ENCODE peak calls at places on chromosomes 3 and 15, in five cellular contexts. C is neural progenitor cell, W is endothelial cell of umbilical vein, Y is neuronal stem cell, V is adipocyte. J is an unnamed sample.

GRCh38 chr3:79761441-79761840 is 6.4 kb downstream of the ROBO1 start:
- DNase-seq in V (no peak), C (no peak), W (no peak), Y (no peak), J (no peak)

GRCh38 chr3:44031387-44032380 is 210.0 kb upstream of the TOPAZ1 start:
- DNase-seq in Y (no peak), C (no peak), V (no peak), W (no peak), J (no peak)

GRCh38 chr3:136949146-136949545 is 8.6 kb upstream of the IL20RB start:
- DNase-seq in C (no peak), W (peak; percentile 63), V (no peak), Y (no peak), J (no peak)

GRCh38 chr15:43225201-43225949 is 4.6 kb upstream of the EPB42 start:
- DNase-seq in V (peak; percentile 84), W (peak; percentile 56), C (peak; percentile 79), Y (peak; percentile 37), J (no peak)

GRCh38 chr3:46690798-46691197 is 2.7 kb downstream of the ALS2CL start:
- DNase-seq in C (no peak), W (no peak), Y (no peak), V (no peak), J (peak; percentile 82)

GRCh38 chr3:35659808-35660207 is 20.5 kb downstream of the ARPP21 start:
- DNase-seq in C (peak; percentile 20), V (no peak), Y (no peak), W (no peak), J (no peak)

GRCh38 chr3:10471337-10471721 is 34.1 kb downstream of the ATP2B2 start:
- DNase-seq in W (no peak), C (peak; percentile 28), Y (peak; percentile 54), V (no peak), J (no peak)

GRCh38 chr3:44026224-44026865 is 215.3 kb upstream of the TOPAZ1 start:
- DNase-seq in Y (no peak), C (no peak), W (no peak), V (no peak), J (no peak)

GRCh38 chr3:127038923-127039581 is 56.1 kb downstream of the PLXNA1 start:
- DNase-seq in W (no peak), Y (no peak), V (no peak), C (no peak), J (peak; percentile 43)

GRCh38 chr3:184874709-184875644 is 63.0 kb downstream of the VPS8 start:
- DNase-seq in Y (peak; percentile 21), W (peak; percentile 52), V (peak; percentile 59), C (peak; percentile 46), J (no peak)

GRCh38 chr15:100147828-100148227 is 193.9 kb downstream of the ADAMTS17 start:
- DNase-seq in V (no peak), W (no peak), Y (no peak), C (no peak), J (no peak)

GRCh38 chr3:171225698-171226097 is 199.2 kb upstream of the SLC2A2 start:
- DNase-seq in Y (no peak), V (no peak), W (peak; percentile 63), C (no peak), J (no peak)

GRCh38 chr3:188205992-188206416 is 52.0 kb downstream of the LPP start:
- DNase-seq in W (no peak), Y (no peak), V (no peak), C (peak; percentile 33), J (no peak)

GRCh38 chr15:38530113-38530512 is 34.5 kb downstream of the RASGRP1 start:
- DNase-seq in Y (no peak), C (no peak), W (no peak), V (no peak), J (no peak)

GRCh38 chr15:39968273-39969001 is 34.5 kb downstream of the EIF2AK4 start:
- DNase-seq in Y (no peak), V (no peak), C (no peak), W (no peak), J (no peak)

GRCh38 chr15:101694261-101694660 is 30.0 kb downstream of the TARS3 start:
- DNase-seq in Y (no peak), V (no peak), W (no peak), C (no peak), J (no peak)

GRCh38 chr15:50939911-50940310 is 31.4 kb downstream of the AP4E1 start:
- DNase-seq in V (peak; percentile 40), C (no peak), W (no peak), Y (no peak), J (no peak)

GRCh38 chr3:154135511-154136173 is 14.5 kb downstream of the ARHGEF26 start:
- DNase-seq in W (no peak), C (no peak), Y (no peak), V (no peak), J (no peak)

GRCh38 chr3:14491396-14492190 is 48.5 kb downstream of the GRIP2 start:
- DNase-seq in C (no peak), V (no peak), Y (no peak), W (no peak), J (peak; percentile 65)

GRCh38 chr15:43930079-43930478 is 103.3 kb downstream of the WDR76 start:
- DNase-seq in V (no peak), W (no peak), C (peak; percentile 45), Y (no peak), J (no peak)

GRCh38 chr3:45008117-45008516 is 18.0 kb upstream of the CLEC3B start:
- DNase-seq in Y (no peak), C (no peak), V (peak; percentile 65), W (no peak), J (no peak)

GRCh38 chr3:64654013-64654412 is 33.8 kb downstream of the ADAMTS9 start:
- DNase-seq in Y (no peak), C (no peak), W (no peak), V (no peak), J (no peak)

GRCh38 chr3:60742606-60743145 is 508.6 kb downstream of the FHIT start:
- DNase-seq in C (peak; percentile 75), W (no peak), V (peak; percentile 22), Y (peak; percentile 33), J (no peak)

GRCh38 chr15:98896802-98897732 is 110.5 kb downstream of the PGPEP1L start:
- DNase-seq in V (peak; percentile 97), Y (no peak), C (no peak), W (peak; percentile 95), J (no peak)

GRCh38 chr3:15521573-15521965 is at the start of gene COLQ:
- DNase-seq in W (no peak), C (peak; percentile 23), V (no peak), Y (no peak), J (no peak)
- H3K4me3 ChIP-seq in W (no peak within 1 kb of the TSS), C (no peak within 1 kb of the TSS), V (no peak within 1 kb of the TSS), Y (no peak within 1 kb of the TSS), J (peak within 1 kb of the TSS; percentile 5)

DNA sequence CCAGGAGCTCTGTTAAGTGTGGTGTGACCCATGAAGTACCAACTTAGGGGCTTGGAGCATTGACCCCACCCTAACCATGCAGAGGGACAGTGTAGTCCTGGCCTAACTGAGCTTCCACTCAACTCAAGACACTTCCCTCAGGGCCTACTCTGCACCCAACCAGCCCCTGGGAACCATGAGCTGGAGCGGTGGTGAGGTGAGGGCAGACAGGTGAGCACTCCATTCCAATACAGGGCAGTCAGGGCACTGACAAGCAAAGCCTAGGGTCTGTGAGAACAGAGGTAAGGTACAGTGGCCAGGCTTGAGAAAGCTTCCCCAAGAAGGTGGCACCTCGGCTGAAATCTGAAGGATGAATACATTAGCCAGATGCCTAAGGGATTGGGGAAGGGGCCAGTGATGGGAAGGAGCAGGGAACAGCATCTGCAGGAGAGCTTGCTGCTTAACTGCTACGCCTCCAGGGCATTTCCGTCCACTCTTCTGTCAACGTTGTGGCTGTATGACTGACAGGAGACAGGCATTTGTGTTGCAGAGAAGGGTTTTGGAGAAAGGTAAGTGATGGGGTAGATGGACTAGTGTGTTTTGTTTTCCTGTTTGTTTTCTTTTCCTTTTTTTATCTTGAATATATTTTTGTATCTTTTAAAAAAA is 243.5 kb upstream of the TRIM42 start:
- DNase-seq in V (no peak), Y (no peak), W (no peak), C (no peak), J (no peak)
- H3K9ac ChIP-seq in V (no peak overlapping the region), Y (no peak overlapping the region), W (no peak overlapping the region), C (no peak overlapping the region), J (no peak overlapping the region)

GRCh38 chr15:74421302-74422245 is 12.2 kb downstream of the SEMA7A start:
- DNase-seq in Y (no peak), V (no peak), W (no peak), C (no peak), J (no peak)
- H3K4me1 ChIP-seq in Y (peaks cover 28% of the 10 kb centered on the region), V (peaks cover 63% of the 10 kb centered on the region), W (no peaks in the 10 kb centered on the region), C (peaks cover 27% of the 10 kb centered on the region), J (peaks cover 5% of the 10 kb centered on the region)

DNA sequence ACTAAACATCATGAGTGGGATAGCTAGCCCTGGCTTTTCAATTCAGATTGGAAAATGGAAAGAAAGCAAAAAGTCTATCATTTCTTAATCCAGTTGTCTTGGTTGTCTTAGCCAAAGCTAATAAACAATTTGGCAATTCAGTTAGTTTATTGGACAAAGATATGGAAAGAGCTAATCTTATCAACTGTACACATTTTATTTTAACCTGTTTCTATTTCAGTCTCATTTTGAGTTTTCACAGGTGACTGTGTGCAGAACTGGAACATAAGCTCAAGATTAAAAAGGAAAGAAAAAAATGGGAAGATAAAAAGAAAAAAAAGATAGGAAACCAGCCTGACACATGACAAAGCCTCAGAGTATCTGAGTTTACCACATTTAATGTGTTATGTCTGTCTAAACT is 642.6 kb downstream of the SQOR start:
- DNase-seq in V (no peak), W (no peak), Y (no peak), C (no peak), J (no peak)
- H3K4me3 ChIP-seq in V (no peak overlapping the region), W (no peak overlapping the region), Y (no peak overlapping the region), C (no peak overlapping the region), J (no peak overlapping the region)

DNA sequence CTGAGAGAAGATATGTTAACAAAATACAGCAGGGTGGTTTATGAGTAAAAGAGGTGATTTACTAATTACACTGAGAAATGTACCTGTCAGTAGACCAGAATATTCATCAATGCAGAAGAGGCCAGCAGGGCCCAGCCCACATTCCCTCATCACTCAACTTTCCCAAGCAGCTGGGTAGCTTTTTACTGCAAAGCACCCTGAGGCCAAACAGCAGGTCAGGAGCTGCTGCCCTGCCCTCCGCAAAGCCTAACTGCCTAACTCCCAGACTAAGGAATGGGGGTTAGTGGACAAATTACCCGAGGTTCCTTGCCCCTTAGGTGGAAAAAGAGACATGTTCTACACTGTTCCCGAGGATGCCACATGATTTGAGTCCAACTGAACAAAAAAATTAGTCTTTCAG is 108.2 kb downstream of the TBL1XR1 start:
- DNase-seq in W (no peak), C (no peak), V (no peak), Y (no peak), J (no peak)
- H3K9ac ChIP-seq in W (no peak overlapping the region), C (no peak overlapping the region), V (no peak overlapping the region), Y (no peak overlapping the region), J (no peak overlapping the region)